ENCODE peak calls at places on chromosome 22, in seven cellular contexts. S, H, C, K, W, D and R are unnamed samples. For H3K4me1, the result is how much of the 10 kb centered on the place peaks cover.

GRCh38 chr22:40853961-40854360 is 2.5 kb downstream of the ST13 start:
- DNase-seq in D (no peak), K (no peak), H (peak), S (no peak), W (no peak), C (no peak), R (no peak)

GRCh38 chr22:29040385-29041275 is 21.0 kb downstream of the C22orf31 start:
- DNase-seq in W (peak), D (peak), C (peak), S (peak), H (peak), K (no peak), R (no peak)

GRCh38 chr22:27783436-27784098 is 18.0 kb downstream of the MN1 start:
- DNase-seq in D (no peak), K (no peak), S (no peak), H (no peak), C (no peak), W (no peak), R (no peak)

GRCh38 chr22:30866216-30866615 is 102.4 kb downstream of the MORC2 start:
- DNase-seq in W (peak), S (no peak), H (peak), D (no peak), K (no peak), C (no peak), R (no peak)

GRCh38 chr22:40033586-40034380 is 39.0 kb downstream of the FAM83F start:
- DNase-seq in H (no peak), D (peak), C (no peak), W (no peak), S (no peak), K (no peak), R (peak)

GRCh38 chr22:20946080-20946986 is 20.7 kb upstream of the AIFM3 start:
- DNase-seq in C (no peak), D (peak), W (no peak), K (no peak), S (no peak), H (no peak), R (no peak)

GRCh38 chr22:29306830-29307657 is 594 bp downstream of the GAS2L1 start:
- DNase-seq in W (peak), H (peak), D (peak), C (no peak), K (no peak), S (peak), R (peak)

GRCh38 chr22:38554281-38554680 is 15.7 kb downstream of the DMC1 start:
- DNase-seq in C (no peak), K (no peak), W (no peak), S (no peak), H (no peak), D (no peak), R (no peak)

GRCh38 chr22:43006753-43007152 is 8.2 kb downstream of the PACSIN2 start:
- DNase-seq in H (no peak), S (no peak), K (no peak), C (no peak), D (no peak), W (no peak), R (no peak)

GRCh38 chr22:42217752-42218280 is 52.6 kb downstream of the TCF20 start:
- DNase-seq in H (no peak), K (peak), D (no peak), S (no peak), W (no peak), C (no peak), R (no peak)

GRCh38 chr22:23764931-23765881 is 2.4 kb downstream of the C22orf15 start:
- DNase-seq in S (no peak), W (no peak), D (no peak), C (no peak), K (no peak), H (no peak), R (no peak)

GRCh38 chr22:28186641-28187040 is 267.6 kb upstream of the PITPNB start:
- DNase-seq in H (no peak), C (no peak), D (no peak), K (no peak), W (no peak), S (no peak), R (no peak)

GRCh38 chr22:38282397-38282796 is 9.6 kb upstream of the TMEM184B start:
- DNase-seq in C (no peak), W (no peak), H (no peak), S (no peak), K (no peak), D (no peak), R (no peak)

GRCh38 chr22:28231423-28231822 is 312.4 kb upstream of the PITPNB start:
- DNase-seq in H (no peak), D (no peak), K (no peak), C (no peak), S (no peak), W (no peak), R (no peak)

GRCh38 chr22:31932863-31933262 is 11.5 kb upstream of the YWHAH start:
- DNase-seq in C (no peak), H (no peak), K (no peak), S (no peak), D (no peak), W (no peak), R (peak)

GRCh38 chr22:32407332-32407731 is 4.7 kb downstream of the RTCB start:
- DNase-seq in K (no peak), S (no peak), H (no peak), D (no peak), W (no peak), C (no peak), R (no peak)

GRCh38 chr22:38250642-38251354 is 22.0 kb downstream of the TMEM184B start:
- DNase-seq in S (no peak), K (no peak), W (no peak), H (no peak), D (no peak), C (no peak), R (no peak)

GRCh38 chr22:48835364-48835763 is 992.3 kb downstream of the BRD1 start:
- DNase-seq in S (no peak), K (no peak), W (no peak), C (no peak), D (no peak), H (no peak), R (peak)

GRCh38 chr22:48897959-48898358 is 929.7 kb downstream of the BRD1 start:
- DNase-seq in C (no peak), D (peak), H (no peak), W (no peak), K (no peak), S (no peak), R (peak)

GRCh38 chr22:22110548-22111266 is 128.1 kb upstream of the TOP3B start:
- DNase-seq in W (peak), S (peak), H (peak), K (no peak), D (no peak), C (peak), R (peak)

GRCh38 chr22:38890377-38890776 is 18.4 kb upstream of the CBX6 start:
- DNase-seq in K (no peak), C (no peak), W (no peak), H (no peak), S (no peak), D (no peak), R (no peak)

GRCh38 chr22:21857501-21857914 is 9.9 kb downstream of the MAPK1 start:
- DNase-seq in S (no peak), H (no peak), C (no peak), D (no peak), K (no peak), W (no peak), R (no peak)

GRCh38 chr22:29072979-29073617 is at the start of gene KREMEN1:
- DNase-seq in W (no peak), S (peak), C (no peak), H (no peak), K (no peak), D (no peak), R (peak)

GRCh38 chr22:47593911-47594311 is 831.5 kb downstream of the TBC1D22A start:
- DNase-seq in H (no peak), D (peak), W (no peak), C (no peak), K (no peak), S (no peak), R (no peak)

GRCh38 chr22:47591016-47591415 is 828.6 kb downstream of the TBC1D22A start:
- DNase-seq in K (no peak), W (no peak), S (no peak), C (no peak), D (peak), H (no peak), R (no peak)

GRCh38 chr22:47591709-47592108 is 829.3 kb downstream of the TBC1D22A start:
- DNase-seq in W (no peak), C (no peak), S (no peak), D (peak), H (no peak), K (no peak), R (no peak)

GRCh38 chr22:47593291-47593690 is 830.8 kb downstream of the TBC1D22A start:
- DNase-seq in H (no peak), C (no peak), D (peak), W (no peak), S (no peak), K (no peak), R (no peak)

GRCh38 chr22:47592791-47593190 is 830.3 kb downstream of the TBC1D22A start:
- DNase-seq in H (no peak), W (no peak), K (no peak), D (peak), S (no peak), C (no peak), R (no peak)
- H3K4me3 ChIP-seq in H (no peak), W (no peak), K (no peak), D (no peak), S (no peak), C (no peak), R (no peak)

GRCh38 chr22:17235149-17235655 is 16.0 kb upstream of the ADA2 start:
- DNase-seq in D (no peak), S (no peak), W (no peak), K (peak), C (no peak), H (no peak), R (peak)

GRCh38 chr22:17232406-17232805 is 13.2 kb upstream of the ADA2 start:
- DNase-seq in H (no peak), C (no peak), K (no peak), S (no peak), D (no peak), W (no peak), R (no peak)

GRCh38 chr22:17235861-17236260 is 16.6 kb upstream of the ADA2 start:
- DNase-seq in S (no peak), K (no peak), W (no peak), C (no peak), H (no peak), D (no peak), R (peak)

GRCh38 chr22:17234144-17234623 is 14.9 kb upstream of the ADA2 start:
- DNase-seq in S (no peak), D (no peak), H (no peak), C (peak), W (no peak), K (peak), R (peak)

DNA sequence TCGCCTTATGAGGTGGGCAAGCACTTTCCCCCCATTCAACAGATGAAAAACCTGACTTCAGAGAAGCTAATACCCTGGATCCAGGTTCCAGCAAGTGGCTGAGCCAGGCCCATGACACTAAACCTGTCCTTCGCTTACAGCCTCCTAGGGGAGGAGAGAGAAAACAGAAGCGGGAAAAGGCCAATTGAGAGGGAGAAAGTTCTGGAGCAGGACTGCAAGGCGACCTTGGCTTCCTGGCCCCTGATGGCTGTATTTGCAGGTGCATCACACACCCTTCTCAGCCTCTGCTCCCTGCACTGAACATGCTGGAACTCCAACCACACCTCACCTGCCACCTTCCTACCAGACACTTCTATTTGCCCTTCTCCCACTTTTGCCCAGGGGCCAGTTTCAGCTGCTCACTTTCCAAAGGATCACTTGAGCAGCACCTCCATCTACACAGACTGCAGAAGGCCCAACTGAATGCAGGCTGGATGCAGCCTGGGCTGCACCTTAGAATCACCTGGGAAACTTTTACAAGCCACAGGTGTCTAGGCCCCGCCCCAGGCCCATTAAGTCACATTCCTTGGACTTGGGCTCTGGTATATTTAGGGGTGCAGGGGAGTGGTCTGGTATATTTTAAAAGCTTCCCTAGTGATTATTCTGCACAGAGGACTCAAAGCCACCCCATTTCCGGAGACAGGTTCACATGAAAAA is 14.3 kb upstream of the ADA2 start:
- DNase-seq in K (no peak), H (no peak), W (no peak), C (no peak), D (no peak), S (no peak), R (peak)
- TF ChIP-seq POLR2AphosphoS5 in K (no peak), H (no peak), W (no peak), C (no peak), D (no peak), S (no peak), R (no peak)

DNA sequence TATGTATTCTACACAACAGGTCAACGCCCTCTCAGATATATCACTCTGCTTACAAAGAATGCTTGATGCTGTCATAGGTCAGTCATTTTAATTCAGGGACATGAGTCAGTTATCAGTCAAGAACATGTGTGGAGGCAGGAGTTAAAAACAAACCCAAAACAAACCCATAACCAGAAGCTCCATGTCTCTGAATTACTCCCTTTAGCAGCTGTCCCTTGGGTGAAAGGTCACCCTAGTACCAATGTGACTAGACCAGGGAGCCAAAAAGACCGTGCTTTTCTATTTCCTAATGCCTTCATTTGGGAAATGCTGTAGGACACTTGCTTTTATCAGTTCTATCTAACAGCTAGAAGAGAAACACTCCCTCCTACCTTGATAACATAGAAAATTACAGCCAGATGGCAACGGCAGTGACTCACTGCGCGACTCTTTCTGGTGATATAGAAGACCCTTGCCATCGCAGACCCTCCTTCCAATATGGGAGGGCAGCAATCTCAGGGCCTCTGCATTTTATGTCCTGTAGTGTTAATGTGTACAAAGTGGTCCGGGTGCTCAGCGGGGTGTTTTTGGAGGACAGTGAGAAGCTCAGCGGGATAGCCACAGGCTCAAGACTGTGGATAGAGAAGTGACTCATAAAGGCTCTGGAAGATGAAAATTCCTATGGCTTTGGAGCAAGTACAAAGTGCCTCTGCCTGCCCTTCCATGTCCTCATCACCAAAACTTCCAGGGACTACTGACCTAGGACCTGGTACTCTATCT is 24.8 kb downstream of the APOL5 start:
- DNase-seq in W (peak), C (peak), D (no peak), S (no peak), K (no peak), H (no peak), R (no peak)
- H3K4me1 ChIP-seq in W (under half), C (under half), D (under half), S (under half), K (under half), H (under half), R (under half)

GRCh38 chr22:17349172-17349571 is 20.1 kb upstream of the CECR2 start:
- DNase-seq in H (no peak), D (no peak), C (no peak), K (no peak), W (no peak), S (no peak), R (no peak)
- H3K4me3 ChIP-seq in H (no peak), D (no peak), C (no peak), K (no peak), W (no peak), S (no peak), R (no peak)

GRCh38 chr22:50532824-50533344 is 3.1 kb upstream of the TYMP start:
- DNase-seq in C (no peak), D (no peak), K (no peak), S (no peak), W (no peak), H (no peak), R (peak)

GRCh38 chr22:50530857-50531545 is 1.2 kb upstream of the TYMP start:
- DNase-seq in C (peak), D (peak), S (peak), K (no peak), H (no peak), W (no peak), R (peak)

GRCh38 chr22:50530280-50530856 is 556 bp upstream of the TYMP start:
- DNase-seq in S (peak), H (no peak), K (no peak), C (peak), D (peak), W (no peak), R (peak)

GRCh38 chr22:50532353-50532700 is 2.5 kb upstream of the TYMP start:
- DNase-seq in D (no peak), H (peak), S (peak), C (no peak), K (no peak), W (no peak), R (no peak)

DNA sequence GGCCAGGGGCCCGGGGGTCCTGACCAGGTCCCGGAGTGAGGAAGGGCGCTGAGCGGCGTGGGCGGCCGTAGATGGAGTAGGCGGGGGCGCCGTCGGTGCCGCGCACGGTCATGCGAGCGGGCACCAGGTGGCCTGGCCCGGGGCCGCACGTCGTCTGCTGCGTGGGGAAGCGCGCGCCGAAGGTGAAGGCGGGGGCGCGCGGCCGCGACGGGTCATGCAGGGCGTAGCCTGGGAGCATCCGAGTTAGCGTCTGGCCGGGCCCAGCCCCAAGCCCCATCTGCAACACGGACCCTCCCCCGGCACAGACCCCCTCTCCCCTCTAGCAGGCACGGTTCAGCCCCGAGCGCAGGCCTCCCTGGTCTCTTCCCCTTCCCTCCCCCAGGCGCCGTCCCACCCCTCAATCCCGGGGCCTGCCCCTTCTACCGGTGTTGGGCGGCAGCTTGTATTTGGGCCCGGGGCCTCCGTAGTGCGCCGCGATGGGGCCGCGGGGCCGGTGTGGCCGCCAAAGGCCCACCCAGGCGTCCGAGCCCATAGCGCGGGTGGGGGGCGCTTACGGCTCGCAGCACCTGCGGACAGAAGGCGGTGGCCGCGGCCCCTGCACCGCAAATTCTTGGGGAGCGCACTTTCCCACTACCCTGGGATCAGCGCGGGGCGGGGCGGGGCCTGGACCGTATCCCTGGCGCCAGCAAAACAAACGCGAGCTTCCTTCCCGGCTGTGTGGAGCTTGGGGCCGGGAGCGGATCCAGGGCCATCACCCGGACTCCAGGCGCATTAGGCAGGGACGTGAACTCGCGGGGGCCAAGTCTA is 1.9 kb upstream of the TYMP start:
- DNase-seq in D (peak), H (peak), W (no peak), S (peak), C (no peak), K (no peak), R (peak)
- TF ChIP-seq POLR2AphosphoS5 in D (peak), H (peak), W (no peak), S (no peak), C (peak), K (no peak), R (peak)

GRCh38 chr22:49928185-49928495 is 9.7 kb downstream of the CRELD2 start:
- DNase-seq in D (no peak), C (no peak), S (no peak), H (no peak), W (no peak), K (no peak), R (no peak)
- H3K4me1 ChIP-seq in D (under half), C (under half), S (under half), H (under half), W (under half), K (under half), R (half or more)

GRCh38 chr22:25567305-25567704 is 2.8 kb downstream of the GRK3 start:
- DNase-seq in W (no peak), K (no peak), H (peak), S (no peak), C (no peak), D (no peak), R (no peak)

GRCh38 chr22:25563757-25564319 is 637 bp upstream of the GRK3 start:
- DNase-seq in W (no peak), D (peak), K (no peak), H (no peak), S (peak), C (no peak), R (no peak)

GRCh38 chr22:25566812-25567211 is 2.3 kb downstream of the GRK3 start:
- DNase-seq in K (no peak), H (no peak), C (no peak), W (no peak), S (no peak), D (no peak), R (no peak)

GRCh38 chr22:25564320-25564978 is at the start of gene GRK3:
- DNase-seq in S (peak), K (peak), W (peak), H (peak), D (peak), C (peak), R (peak)

DNA sequence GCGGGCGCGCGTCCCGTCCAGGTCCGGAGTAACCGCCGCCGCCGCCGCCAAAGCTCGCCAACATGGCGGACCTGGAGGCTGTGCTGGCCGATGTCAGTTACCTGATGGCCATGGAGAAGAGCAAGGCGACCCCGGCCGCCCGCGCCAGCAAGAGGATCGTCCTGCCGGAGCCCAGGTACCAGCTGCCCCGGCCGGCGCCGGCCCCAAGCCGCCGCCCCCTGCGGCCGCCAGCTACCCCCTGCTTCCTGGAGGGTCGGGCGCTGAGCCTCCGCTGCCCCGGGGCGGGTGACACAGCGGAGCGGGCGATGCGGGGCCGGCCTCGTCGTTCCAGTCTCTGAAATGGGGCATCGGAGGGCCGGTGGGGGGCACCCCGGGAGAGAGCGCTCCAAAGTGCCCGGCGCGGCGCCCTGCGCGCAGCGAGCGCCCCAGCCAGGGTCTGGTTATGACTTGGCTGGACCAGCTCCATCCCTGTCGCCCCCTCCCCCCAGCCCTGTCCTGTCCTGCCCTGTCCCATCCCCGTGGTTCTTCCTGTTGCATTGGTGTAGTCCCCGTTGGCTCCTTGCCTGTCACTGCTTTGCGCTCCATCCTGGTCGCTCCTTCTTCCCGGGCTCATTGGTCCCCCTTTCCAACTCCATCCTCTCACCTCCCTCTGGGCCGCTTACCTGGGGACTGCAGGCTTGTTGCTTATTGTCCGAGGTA is 653 bp downstream of the GRK3 start:
- DNase-seq in S (peak), C (no peak), K (peak), D (peak), W (no peak), H (peak), R (peak)
- H3K4me3 ChIP-seq in S (peak), C (peak), K (peak), D (peak), W (peak), H (peak), R (peak)